ENCODE peak calls at places on chromosomes 13 and 19, in nine cellular contexts. Z, N, S, E, U, W, P, R and D are unnamed samples.

GRCh38 chr13:20475927-20476691 is 49.5 kb downstream of the CRYL1 start:
- DNase-seq in S (no peak), P (no peak), U (no peak), W (peak), E (no peak), N (peak), Z (no peak), R (no peak), D (no peak)

GRCh38 chr13:26727122-26727521 is 33.5 kb downstream of the GPR12 start:
- DNase-seq in P (no peak), R (no peak), S (no peak), E (peak), W (no peak), Z (no peak), U (no peak), N (no peak), D (no peak)

GRCh38 chr19:4539697-4540581 is at the start of gene LRG1:
- DNase-seq in R (no peak), E (no peak), W (peak), S (no peak), P (no peak), Z (peak), U (no peak), N (no peak), D (no peak)

GRCh38 chr19:55641376-55642152 is 762 bp downstream of the ZNF580 start:
- DNase-seq in U (no peak), Z (no peak), E (no peak), W (no peak), P (no peak), R (peak), N (peak), S (no peak), D (no peak)

GRCh38 chr19:50040967-50041366 is 15.2 kb downstream of the ZNF473 start:
- DNase-seq in W (no peak), S (no peak), E (no peak), P (no peak), Z (no peak), U (no peak), N (no peak), R (no peak), D (no peak)

GRCh38 chr13:111472559-111473460 is 152.4 kb downstream of the TEX29 start:
- DNase-seq in Z (no peak), W (no peak), N (no peak), P (no peak), E (no peak), U (no peak), R (no peak), S (no peak), D (no peak)

GRCh38 chr13:75704194-75704941 is 68.2 kb downstream of the LMO7 start:
- DNase-seq in R (no peak), U (no peak), P (no peak), S (no peak), N (peak), W (no peak), E (no peak), Z (no peak), D (no peak)

GRCh38 chr13:53068841-53069520 is 40.4 kb downstream of the OLFM4 start:
- DNase-seq in U (no peak), E (no peak), Z (no peak), R (no peak), S (no peak), W (no peak), P (no peak), N (no peak), D (no peak)

GRCh38 chr19:33205110-33205509 is 11.0 kb downstream of the LRP3 start:
- DNase-seq in Z (no peak), R (no peak), W (no peak), S (no peak), N (no peak), P (no peak), E (no peak), U (peak), D (no peak)

GRCh38 chr13:102688306-102688973 is 6.4 kb downstream of the METTL21C start:
- DNase-seq in N (no peak), Z (no peak), S (no peak), E (no peak), U (no peak), R (no peak), W (no peak), P (no peak), D (no peak)

GRCh38 chr13:24512208-24513068 is at the start of gene PARP4:
- DNase-seq in E (peak), N (peak), Z (peak), S (peak), R (peak), W (peak), U (peak), P (peak), D (no peak)

GRCh38 chr13:101416181-101417042 is at the start of gene NALCN:
- DNase-seq in U (peak), E (no peak), W (no peak), N (peak), R (no peak), P (peak), Z (no peak), S (no peak), D (no peak)

GRCh38 chr13:77516342-77516789 is 19.1 kb upstream of the SCEL start:
- DNase-seq in Z (no peak), E (no peak), S (no peak), N (peak), W (no peak), U (no peak), R (no peak), P (no peak), D (no peak)

GRCh38 chr19:18500820-18501219 is 21.1 kb downstream of the ELL start:
- DNase-seq in R (no peak), W (no peak), N (no peak), E (no peak), U (peak), Z (peak), S (peak), P (no peak), D (no peak)

GRCh38 chr13:21670006-21670882 is 629 bp upstream of the FGF9 start:
- DNase-seq in P (peak), N (peak), U (peak), E (peak), S (no peak), Z (peak), R (peak), W (peak), D (no peak)

GRCh38 chr19:29593869-29594268 is 12.2 kb upstream of the POP4 start:
- DNase-seq in E (no peak), S (no peak), U (no peak), W (no peak), R (no peak), P (no peak), N (no peak), Z (no peak), D (no peak)

GRCh38 chr19:16085115-16085514 is 8.8 kb downstream of the TPM4 start:
- DNase-seq in Z (no peak), S (no peak), P (no peak), R (no peak), U (no peak), W (no peak), N (no peak), E (no peak), D (no peak)

GRCh38 chr19:6590458-6591319 is at the start of gene CD70:
- DNase-seq in N (peak), S (no peak), Z (no peak), P (no peak), R (no peak), W (peak), E (peak), U (no peak), D (no peak)

GRCh38 chr13:57582032-57582431 is 49.5 kb upstream of the PCDH17 start:
- DNase-seq in R (no peak), E (no peak), S (no peak), Z (no peak), P (no peak), N (no peak), U (no peak), W (no peak), D (no peak)

GRCh38 chr13:94236876-94237275 is 242.6 kb downstream of the DCT start:
- DNase-seq in W (no peak), U (no peak), P (no peak), R (no peak), E (no peak), Z (no peak), S (no peak), N (no peak), D (no peak)

GRCh38 chr13:50650936-50651638 is 192.4 kb downstream of the DLEU7 start:
- DNase-seq in R (no peak), N (peak), E (no peak), S (no peak), Z (no peak), W (no peak), U (no peak), P (no peak), D (no peak)

GRCh38 chr13:33096886-33097610 is 80.8 kb downstream of the KL start:
- DNase-seq in W (no peak), R (no peak), S (no peak), E (no peak), N (no peak), Z (no peak), P (no peak), U (no peak), D (no peak)

GRCh38 chr19:51250786-51251452 is at the start of gene SIGLECL1:
- DNase-seq in W (no peak), R (no peak), E (no peak), S (no peak), U (no peak), P (no peak), N (no peak), Z (no peak), D (no peak)

DNA sequence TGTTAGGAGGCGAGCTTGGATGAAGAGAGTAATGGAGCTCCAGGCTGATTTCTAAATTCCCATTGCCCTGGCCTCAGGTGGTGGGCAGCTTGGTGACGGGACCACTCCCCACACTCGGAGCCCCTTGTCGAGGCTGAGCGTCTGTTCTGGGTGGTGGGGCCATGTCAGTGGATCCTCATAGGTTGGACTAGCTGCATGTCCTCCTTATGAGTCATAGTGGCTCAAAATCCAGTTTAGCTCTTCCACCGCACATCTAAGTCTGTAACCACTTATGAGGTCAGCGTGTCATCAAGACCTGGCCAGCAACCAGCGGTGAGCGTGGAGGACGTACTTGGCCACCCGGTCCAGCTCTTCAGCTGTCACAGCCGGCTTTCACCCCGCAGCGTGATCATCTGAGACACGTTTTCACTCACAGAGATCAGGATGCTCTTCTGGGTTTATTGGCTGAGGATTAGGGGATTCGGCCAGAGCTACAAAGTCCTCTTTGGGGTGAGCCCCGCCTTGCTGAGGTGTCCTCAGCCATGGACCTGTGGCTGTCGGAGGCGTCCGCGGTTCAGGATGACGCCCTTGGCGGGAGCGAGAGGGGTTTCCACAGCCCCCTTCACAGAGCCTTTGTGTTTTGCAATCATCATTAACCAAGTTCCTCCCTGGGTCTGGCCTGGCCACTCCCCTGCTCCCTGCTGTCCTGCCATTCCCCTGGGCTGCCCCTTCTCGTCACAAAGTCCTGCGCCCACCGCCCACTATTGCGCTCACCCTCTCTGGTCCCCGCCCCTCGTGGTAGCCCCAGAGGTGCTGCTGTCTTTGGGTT is 41.9 kb downstream of the ADPRHL1 start:
- DNase-seq in S (no peak), E (no peak), W (peak), R (no peak), P (no peak), Z (no peak), U (peak), N (peak), D (peak)
- H3K4me3 ChIP-seq in S (no peak), E (no peak), W (no peak), R (no peak), P (no peak), Z (no peak), U (no peak), N (peak), D (peak)

GRCh38 chr13:93116809-93117208 is 109.8 kb upstream of the GPC6 start:
- DNase-seq in E (no peak), S (no peak), W (no peak), U (no peak), P (no peak), N (no peak), R (no peak), Z (no peak), D (no peak)
- TF ChIP-seq CTCF in E (no peak), S (no peak), W (no peak), U (no peak), P (no peak), N (no peak), R (no peak), Z (no peak), D (no peak)

GRCh38 chr13:113448885-113449692 is 4.2 kb downstream of the ADPRHL1 start:
- DNase-seq in W (peak), Z (peak), E (no peak), U (peak), N (no peak), S (peak), R (peak), P (no peak), D (no peak)
- H3K4me3 ChIP-seq in W (peak), Z (peak), E (peak), U (peak), N (no peak), S (peak), R (no peak), P (no peak), D (peak)

DNA sequence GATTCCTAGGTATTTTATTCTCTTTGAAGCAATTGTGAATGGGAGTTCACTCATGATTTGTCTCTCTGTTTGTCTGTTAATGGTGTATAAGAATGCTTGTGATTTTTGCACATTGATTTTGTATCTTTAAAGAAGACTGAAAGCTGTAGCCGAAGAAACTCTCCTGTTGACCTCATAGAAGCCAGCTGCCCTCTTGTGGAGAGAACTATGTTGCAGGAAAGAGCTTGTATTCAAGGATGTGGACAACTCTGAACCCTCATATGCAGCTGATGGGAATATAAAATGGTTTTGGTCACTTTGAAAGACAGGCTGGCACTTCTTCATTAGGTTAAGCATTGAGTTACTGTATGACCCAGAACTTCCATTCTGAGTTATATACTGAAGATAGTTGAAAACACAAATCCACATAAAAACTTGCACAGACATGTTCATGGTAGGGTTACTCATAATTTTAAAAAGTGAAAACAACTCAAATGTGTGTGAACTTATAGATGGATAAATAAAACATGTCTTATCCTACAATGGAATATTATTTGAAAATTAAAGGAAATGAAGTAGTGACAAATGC is 65.8 kb upstream of the SLITRK6 start:
- DNase-seq in S (no peak), Z (no peak), P (no peak), E (no peak), W (no peak), N (peak), U (no peak), R (no peak), D (no peak)
- TF ChIP-seq CTCF in S (no peak), Z (no peak), P (peak), E (no peak), W (no peak), N (peak), U (no peak), R (no peak), D (no peak)

GRCh38 chr19:37303591-37304171 is 67.2 kb upstream of the ZNF527 start:
- DNase-seq in W (no peak), E (peak), Z (no peak), S (no peak), U (no peak), P (no peak), N (no peak), R (no peak), D (no peak)
- H3K4me3 ChIP-seq in W (peak), E (no peak), Z (peak), S (peak), U (peak), P (peak), N (peak), R (no peak), D (peak)

DNA sequence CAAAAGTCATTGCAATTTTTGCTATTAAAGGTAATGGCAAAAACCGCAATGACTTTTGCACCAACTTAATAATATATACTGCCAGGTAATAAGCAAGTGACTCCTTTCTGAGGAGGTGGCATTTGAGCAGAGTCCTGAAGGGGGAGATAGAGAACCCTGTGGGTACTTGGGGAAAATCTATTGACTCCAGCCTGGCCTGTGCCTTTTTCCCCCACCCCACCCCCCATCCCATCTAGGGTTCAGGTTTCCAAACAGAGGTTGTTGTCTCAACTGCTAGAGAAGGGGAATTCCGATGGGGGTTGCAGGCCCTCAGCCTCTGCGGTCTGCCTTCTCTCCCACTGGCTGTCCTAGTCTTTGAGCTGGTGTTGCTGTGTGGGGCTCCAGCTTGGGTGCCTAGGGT is 11.5 kb downstream of the S1PR2 start:
- DNase-seq in E (no peak), U (no peak), N (peak), Z (no peak), R (no peak), W (no peak), S (no peak), P (no peak), D (no peak)
- TF ChIP-seq CTCF in E (no peak), U (no peak), N (peak), Z (no peak), R (no peak), W (peak), S (no peak), P (no peak), D (peak)

DNA sequence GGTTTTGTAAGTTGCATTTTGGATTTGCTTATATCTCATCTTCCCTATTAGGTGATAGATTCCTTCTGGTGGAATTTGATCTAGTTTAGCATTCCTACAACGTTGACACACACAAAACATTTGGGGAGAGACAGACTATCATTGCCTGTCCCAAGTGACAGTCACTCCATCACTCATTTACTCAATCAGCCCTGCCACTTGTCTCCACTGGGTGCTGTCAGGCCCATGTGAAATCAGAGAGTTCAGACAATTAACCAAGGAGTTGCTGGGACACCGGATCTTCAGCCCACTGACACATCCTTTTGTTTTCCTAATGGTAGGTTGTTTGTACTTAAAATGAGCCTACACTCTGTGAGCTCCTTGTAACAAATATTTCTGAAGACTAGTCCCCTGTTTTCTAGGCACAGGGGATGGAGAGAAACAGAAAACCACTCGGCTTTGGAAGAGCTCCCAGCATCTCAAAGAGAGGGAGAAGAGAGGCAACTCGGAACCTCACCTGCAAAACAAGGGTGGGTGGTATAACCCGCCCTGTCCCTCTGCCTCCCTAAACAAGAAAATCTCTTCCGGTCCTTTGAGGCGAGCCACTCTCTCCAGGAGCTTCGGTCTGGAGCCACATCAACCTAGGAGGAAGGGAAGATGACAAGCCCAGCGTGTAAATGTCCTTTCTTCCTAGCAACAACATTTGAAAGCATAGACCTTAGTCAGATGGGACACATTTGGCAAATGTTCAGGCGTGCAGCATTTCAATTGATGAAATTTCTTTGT is 440.9 kb upstream of the KLF12 start:
- DNase-seq in P (no peak), S (no peak), N (no peak), Z (no peak), R (no peak), E (no peak), U (no peak), W (no peak), D (no peak)
- H3K4me3 ChIP-seq in P (peak), S (peak), N (peak), Z (peak), R (no peak), E (no peak), U (peak), W (peak), D (peak)